ENCODE peak calls at places on chromosome 5, in ten cellular contexts. B is heart left ventricle, C is ELR, N is HuH-7, F is K562, P is T-helper 9 cell, T is pancreas, H is DMS153, E is non-pigmented ciliary epithelial cell, L is IMR-90. M is an unnamed sample.

GRCh38 chr5:169804861-169805260 is 167.8 kb downstream of the DOCK2 start:
- DNase-seq in B (no peak), T (no peak), F (no peak), C (peak; percentile 25), H (no peak), P (no peak), L (peak; percentile 90), E (no peak), N (no peak), M (no peak)

GRCh38 chr5:3606121-3606831 is 10.6 kb downstream of the IRX1 start:
- DNase-seq in L (no peak), N (no peak), B (no peak), F (no peak), P (no peak), C (no peak), H (no peak), T (no peak), E (no peak), M (no peak)

GRCh38 chr5:5371943-5372342 is 50.5 kb upstream of the ICE1 start:
- DNase-seq in E (no peak), N (no peak), C (no peak), T (no peak), H (no peak), B (no peak), P (no peak), F (no peak), L (no peak), M (no peak)

GRCh38 chr5:66230551-66230950 is 86.5 kb downstream of the SREK1 start:
- DNase-seq in E (no peak), F (no peak), P (no peak), T (no peak), B (no peak), C (peak; percentile 18), N (no peak), L (no peak), H (no peak), M (no peak)

GRCh38 chr5:2101685-2102084 is 219.0 kb upstream of the IRX4 start:
- DNase-seq in P (no peak), N (no peak), C (no peak), B (no peak), L (no peak), E (no peak), T (no peak), F (no peak), H (no peak), M (no peak)

GRCh38 chr5:177270653-177271052 is 32.9 kb downstream of the RAB24 start:
- DNase-seq in L (peak; percentile 2), P (no peak), N (no peak), B (no peak), H (no peak), F (no peak), E (no peak), C (no peak), T (no peak), M (no peak)

GRCh38 chr5:93511445-93511844 is 69.6 kb downstream of the NR2F1-AS1 start:
- DNase-seq in L (no peak), F (no peak), B (no peak), E (no peak), N (no peak), H (no peak), P (no peak), C (no peak), T (no peak), M (no peak)

GRCh38 chr5:168106008-168106761 is 185.3 kb upstream of the WWC1 start:
- DNase-seq in P (no peak), H (no peak), C (peak; percentile 33), L (peak; percentile 20), T (no peak), B (no peak), F (no peak), N (no peak), E (peak; percentile 22), M (no peak)

GRCh38 chr5:173328896-173329369 is 719 bp upstream of the STC2 start:
- DNase-seq in B (no peak), E (no peak), N (no peak), H (no peak), C (peak; percentile 89), T (peak; percentile 63), F (no peak), L (peak; percentile 80), P (no peak), M (no peak)

GRCh38 chr5:39455645-39456044 is 30.9 kb upstream of the DAB2 start:
- DNase-seq in F (no peak), L (no peak), P (no peak), N (no peak), B (no peak), C (no peak), H (no peak), E (no peak), T (no peak), M (no peak)

GRCh38 chr5:5558102-5558501 is 135.6 kb downstream of the ICE1 start:
- DNase-seq in L (no peak), T (no peak), E (no peak), B (no peak), N (no peak), H (no peak), C (no peak), F (no peak), P (no peak), M (no peak)

GRCh38 chr5:1842026-1842819 is 40.5 kb downstream of the IRX4 start:
- DNase-seq in E (no peak), B (no peak), F (no peak), H (no peak), N (no peak), L (no peak), P (no peak), T (no peak), C (no peak), M (no peak)

GRCh38 chr5:9587135-9587534 is 41.3 kb upstream of the SEMA5A start:
- DNase-seq in E (no peak), N (no peak), T (no peak), F (no peak), C (no peak), P (no peak), L (no peak), H (no peak), B (no peak), M (no peak)

GRCh38 chr5:77935516-77936364 is 159.6 kb upstream of the TBCA start:
- DNase-seq in N (no peak), H (no peak), L (no peak), B (no peak), F (no peak), C (peak; percentile 19), E (no peak), T (no peak), P (no peak), M (no peak)

GRCh38 chr5:71861682-71862457 is 142.8 kb downstream of the CARTPT start:
- DNase-seq in L (no peak), F (no peak), E (no peak), H (no peak), P (no peak), N (no peak), B (no peak), C (no peak), T (no peak), M (no peak)

GRCh38 chr5:116135344-116135743 is 50.5 kb downstream of the COMMD10 start:
- DNase-seq in H (no peak), P (no peak), E (no peak), F (no peak), N (no peak), T (no peak), L (no peak), B (no peak), C (no peak), M (peak; percentile 1)

GRCh38 chr5:54678737-54679136 is 161.2 kb downstream of the SNX18 start:
- DNase-seq in B (no peak), H (no peak), L (no peak), C (no peak), F (no peak), E (no peak), N (no peak), P (no peak), T (no peak), M (no peak)

GRCh38 chr5:134100283-134101011 is 14.0 kb upstream of the TCF7 start:
- DNase-seq in H (no peak), L (peak; percentile 76), C (peak; percentile 76), F (no peak), P (peak; percentile 72), T (no peak), N (no peak), B (no peak), E (no peak), M (peak; percentile 79)

GRCh38 chr5:61965074-61965473 is 340.9 kb upstream of the KIF2A start:
- DNase-seq in T (no peak), B (no peak), L (no peak), H (no peak), E (no peak), C (no peak), N (no peak), P (no peak), F (no peak), M (no peak)

GRCh38 chr5:113425909-113426308 is 8.9 kb downstream of the TSSK1B start:
- DNase-seq in T (no peak), F (no peak), N (no peak), L (no peak), E (no peak), C (no peak), B (no peak), H (no peak), P (no peak), M (no peak)

GRCh38 chr5:126780165-126780827 is 3.4 kb downstream of the LMNB1 start:
- DNase-seq in B (peak; percentile 10), H (no peak), L (peak; percentile 81), P (peak; percentile 33), E (peak; percentile 34), T (no peak), F (peak; percentile 53), C (peak; percentile 80), N (peak; percentile 49), M (peak; percentile 13)

M was measured in effector memory CD4-positive, alpha-beta T cell.